ENCODE peak calls at places on chromosome 2, in six cellular contexts. F, S, M, C, K and G are unnamed samples.
A peak's percentile ranks its signal among the peaks of the same experiment; 100 is the strongest.

GRCh38 chr2:46197672-46198071 is 99.5 kb upstream of the EPAS1 start:
- DNase-seq in F (no peak), S (no peak), M (no peak), C (no peak), K (no peak), G (no peak)

GRCh38 chr2:232522014-232522854 is 2.0 kb downstream of the PRSS56 start:
- DNase-seq in F (peak; percentile 72), S (no peak), M (no peak), C (no peak), K (peak; percentile 84), G (no peak)

GRCh38 chr2:28691774-28692281 is 59.8 kb upstream of the PPP1CB start:
- DNase-seq in F (no peak), S (no peak), M (peak; percentile 82), C (no peak), K (no peak), G (no peak)

GRCh38 chr2:62999905-63000304 is 50.7 kb upstream of the OTX1 start:
- DNase-seq in F (no peak), S (no peak), M (no peak), C (no peak), K (no peak), G (no peak)

GRCh38 chr2:28595323-28595722 is 99.5 kb downstream of the PLB1 start:
- DNase-seq in F (no peak), S (no peak), M (no peak), C (no peak), K (no peak), G (no peak)

GRCh38 chr2:171141320-171141719 is 19.4 kb downstream of the TLK1 start:
- DNase-seq in F (no peak), S (no peak), M (no peak), C (no peak), K (no peak), G (no peak)

GRCh38 chr2:28477087-28477486 is 18.8 kb upstream of the PLB1 start:
- DNase-seq in F (no peak), S (no peak), M (no peak), C (no peak), K (no peak), G (no peak)

GRCh38 chr2:43467889-43468288 is 127.9 kb downstream of the THADA start:
- DNase-seq in F (no peak), S (no peak), M (peak; percentile 63), C (no peak), K (no peak), G (no peak)

GRCh38 chr2:201004370-201004769 is 40.9 kb upstream of the ORC2 start:
- DNase-seq in F (no peak), S (no peak), M (no peak), C (no peak), K (no peak), G (no peak)

GRCh38 chr2:127024769-127025356 is 82.1 kb downstream of the BIN1 start:
- DNase-seq in F (no peak), S (no peak), M (peak; percentile 40), C (no peak), K (no peak), G (peak; percentile 43)

GRCh38 chr2:122329266-122329665 is 573.8 kb downstream of the TSN start:
- DNase-seq in F (no peak), S (no peak), M (no peak), C (no peak), K (no peak), G (no peak)

GRCh38 chr2:20349457-20350034 is 1.1 kb downstream of the PUM2 start:
- DNase-seq in F (no peak), S (no peak), M (peak; percentile 27), C (no peak), K (no peak), G (no peak)

GRCh38 chr2:146481629-146482028 is 1363.2 kb upstream of the ACVR2A start:
- DNase-seq in F (no peak), S (no peak), M (peak; percentile 52), C (no peak), K (no peak), G (no peak)

GRCh38 chr2:103773884-103774283 is 1012.1 kb downstream of the TMEM182 start:
- DNase-seq in F (no peak), S (no peak), M (no peak), C (no peak), K (no peak), G (no peak)

GRCh38 chr2:83196225-83196624 is 1262.9 kb downstream of the SUCLG1 start:
- DNase-seq in F (no peak), S (peak; percentile 1), M (peak; percentile 42), C (no peak), K (no peak), G (no peak)

GRCh38 chr2:47695800-47696477 is 87.0 kb upstream of the MSH6 start:
- DNase-seq in F (no peak), S (no peak), M (no peak), C (no peak), K (no peak), G (no peak)

GRCh38 chr2:234841321-234842015 is 110.3 kb upstream of the SH3BP4 start:
- DNase-seq in F (no peak), S (no peak), M (no peak), C (no peak), K (no peak), G (no peak)

GRCh38 chr2:86064006-86064405 is 41.7 kb downstream of the POLR1A start:
- DNase-seq in F (no peak), S (no peak), M (peak; percentile 47), C (no peak), K (no peak), G (no peak)

GRCh38 chr2:73252238-73253027 is 18.3 kb downstream of the CCT7 start:
- DNase-seq in F (no peak), S (no peak), M (no peak), C (no peak), K (no peak), G (no peak)

GRCh38 chr2:158486970-158487325 is 30.2 kb downstream of the PKP4 start:
- DNase-seq in F (no peak), S (no peak), M (peak; percentile 60), C (no peak), K (no peak), G (no peak)

GRCh38 chr2:2147024-2147900 is 183.8 kb downstream of the MYT1L start:
- DNase-seq in F (no peak), S (no peak), M (no peak), C (no peak), K (no peak), G (no peak)

GRCh38 chr2:2142350-2142749 is 188.7 kb downstream of the MYT1L start:
- DNase-seq in F (no peak), S (no peak), M (no peak), C (no peak), K (no peak), G (no peak)

GRCh38 chr2:2149379-2149778 is 181.7 kb downstream of the MYT1L start:
- DNase-seq in F (no peak), S (no peak), M (no peak), C (no peak), K (no peak), G (no peak)

GRCh38 chr2:2148776-2149175 is 182.3 kb downstream of the MYT1L start:
- DNase-seq in F (no peak), S (no peak), M (no peak), C (no peak), K (no peak), G (no peak)

DNA sequence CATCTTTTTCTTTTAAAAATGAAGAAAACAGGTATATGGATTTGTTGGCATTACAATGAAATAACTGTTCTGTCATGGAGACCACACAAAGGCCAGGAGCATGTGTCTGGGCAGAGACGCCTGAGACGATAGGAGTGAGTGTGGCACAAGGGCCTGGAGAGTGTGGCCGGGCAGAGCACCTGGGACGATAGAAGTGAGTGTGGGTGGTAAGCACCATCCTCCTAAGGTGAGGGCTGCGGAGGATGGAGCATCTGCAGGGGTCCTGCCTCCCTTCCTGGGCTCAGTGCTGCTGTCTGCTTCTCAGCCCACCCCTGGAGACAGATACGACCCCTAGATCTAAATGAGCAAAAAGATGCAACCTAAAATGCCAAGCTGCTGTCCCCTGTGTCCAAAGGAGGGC is 184.9 kb downstream of the MYT1L start:
- DNase-seq in F (no peak), S (no peak), M (no peak), C (no peak), K (no peak), G (no peak)
- H3K27ac ChIP-seq in F (no peak overlapping the region), S (no peak overlapping the region), M (no peak overlapping the region), C (no peak overlapping the region), K (no peak overlapping the region), G (peak overlapping the region; percentile 71)

GRCh38 chr2:164800572-164800971 is 41.1 kb downstream of the COBLL1 start:
- DNase-seq in F (no peak), S (no peak), M (no peak), C (no peak), K (no peak), G (no peak)
- H3K27ac ChIP-seq in F (no peak overlapping the region), S (no peak overlapping the region), M (no peak overlapping the region), C (no peak overlapping the region), K (no peak overlapping the region), G (no peak overlapping the region)

DNA sequence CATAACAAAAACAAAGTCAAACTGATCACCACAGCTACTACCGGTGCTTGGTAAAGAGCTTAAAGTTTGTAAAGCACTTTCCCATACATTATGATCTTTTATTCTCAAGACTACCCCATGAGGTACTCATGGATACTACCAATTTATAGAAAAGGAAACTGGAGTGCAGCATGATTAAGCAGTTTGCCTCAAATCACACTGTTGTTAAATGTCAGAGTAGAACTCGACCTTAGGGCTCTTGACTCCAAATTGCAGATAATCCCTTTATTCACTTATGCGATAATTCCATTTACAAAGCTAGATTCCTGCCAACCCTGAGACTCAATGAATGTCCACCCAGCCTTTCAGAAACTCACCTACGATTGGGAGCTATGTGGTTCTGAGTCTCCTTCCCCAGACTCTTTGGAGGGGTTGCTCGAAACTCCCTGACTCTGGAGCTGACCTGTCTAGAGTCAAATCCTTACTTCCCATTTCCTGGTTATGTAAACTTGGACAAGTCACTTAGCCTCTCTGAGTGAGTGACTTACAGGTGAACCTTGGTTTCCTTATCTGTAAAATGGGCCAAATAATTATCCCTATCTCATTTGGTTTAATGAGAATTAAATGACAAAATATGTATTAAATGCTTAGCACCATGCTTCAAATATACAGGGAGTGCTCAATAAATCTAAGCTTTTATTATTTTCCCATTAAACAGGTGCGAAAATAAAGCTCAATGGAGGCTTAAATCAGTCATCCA is 47.4 kb downstream of the PSD4 start:
- DNase-seq in F (no peak), S (no peak), M (no peak), C (no peak), K (no peak), G (no peak)
- H3K27ac ChIP-seq in F (no peak overlapping the region), S (no peak overlapping the region), M (no peak overlapping the region), C (no peak overlapping the region), K (no peak overlapping the region), G (no peak overlapping the region)

GRCh38 chr2:166388488-166389070 is 12.8 kb upstream of the SCN9A start:
- DNase-seq in F (no peak), S (no peak), M (peak; percentile 10), C (no peak), K (no peak), G (no peak)
- H3K27ac ChIP-seq in F (no peak overlapping the region), S (no peak overlapping the region), M (no peak overlapping the region), C (no peak overlapping the region), K (no peak overlapping the region), G (no peak overlapping the region)

GRCh38 chr2:12318427-12319057 is 398.2 kb upstream of the TRIB2 start:
- DNase-seq in F (no peak), S (no peak), M (peak; percentile 52), C (no peak), K (no peak), G (no peak)
- H3K27ac ChIP-seq in F (no peak overlapping the region), S (no peak overlapping the region), M (peak overlapping the region; percentile 58), C (no peak overlapping the region), K (no peak overlapping the region), G (peak overlapping the region; percentile 58)

GRCh38 chr2:35468271-35468670 is 887.3 kb upstream of the CRIM1 start:
- DNase-seq in F (no peak), S (no peak), M (no peak), C (no peak), K (no peak), G (no peak)
- H3K27ac ChIP-seq in F (no peak overlapping the region), S (no peak overlapping the region), M (no peak overlapping the region), C (no peak overlapping the region), K (no peak overlapping the region), G (no peak overlapping the region)